ENCODE peak calls at places on chromosomes 11 and 22, in ten cellular contexts. One of them, this sample, is unnamed.

GRCh38 chr22:33640900-33641299 is 279.4 kb downstream of the LARGE1 start:
- DNase-seq in dorsolateral prefrontal cortex: no peak
- DNase-seq in CD8-positive, alpha-beta T cell: no peak
- DNase-seq in pancreas: no peak
- DNase-seq in CD8-positive, alpha-beta memory T cell: no peak
- DNase-seq in AG04449: no peak
- DNase-seq in AG04450: no peak
- DNase-seq in Karpas-422: no peak
- DNase-seq in tibial artery: no peak
- DNase-seq in fibroblast of lung: no peak
- DNase-seq in this sample: no peak

GRCh38 chr22:17741866-17742527 is 32.3 kb downstream of the BID start:
- DNase-seq in dorsolateral prefrontal cortex: peak
- DNase-seq in CD8-positive, alpha-beta T cell: no peak
- DNase-seq in pancreas: no peak
- DNase-seq in CD8-positive, alpha-beta memory T cell: no peak
- DNase-seq in AG04449: no peak
- DNase-seq in AG04450: no peak
- DNase-seq in Karpas-422: no peak
- DNase-seq in tibial artery: no peak
- DNase-seq in fibroblast of lung: no peak
- DNase-seq in this sample: no peak

GRCh38 chr11:36156486-36157150 is 132.6 kb downstream of the COMMD9 start:
- DNase-seq in dorsolateral prefrontal cortex: no peak
- DNase-seq in CD8-positive, alpha-beta T cell: no peak
- DNase-seq in pancreas: no peak
- DNase-seq in CD8-positive, alpha-beta memory T cell: no peak
- DNase-seq in AG04449: no peak
- DNase-seq in AG04450: no peak
- DNase-seq in Karpas-422: no peak
- DNase-seq in tibial artery: no peak
- DNase-seq in fibroblast of lung: no peak
- DNase-seq in this sample: no peak

GRCh38 chr11:17722000-17722643 is 2.8 kb downstream of the MYOD1 start:
- DNase-seq in dorsolateral prefrontal cortex: no peak
- DNase-seq in CD8-positive, alpha-beta T cell: no peak
- DNase-seq in pancreas: no peak
- DNase-seq in CD8-positive, alpha-beta memory T cell: no peak
- DNase-seq in AG04449: no peak
- DNase-seq in AG04450: no peak
- DNase-seq in Karpas-422: no peak
- DNase-seq in tibial artery: no peak
- DNase-seq in fibroblast of lung: peak
- DNase-seq in this sample: no peak

GRCh38 chr11:14902650-14903350 is 10.8 kb upstream of the CYP2R1 start:
- DNase-seq in dorsolateral prefrontal cortex: no peak
- DNase-seq in CD8-positive, alpha-beta T cell: no peak
- DNase-seq in pancreas: no peak
- DNase-seq in CD8-positive, alpha-beta memory T cell: no peak
- DNase-seq in AG04449: no peak
- DNase-seq in AG04450: no peak
- DNase-seq in Karpas-422: no peak
- DNase-seq in tibial artery: no peak
- DNase-seq in fibroblast of lung: peak
- DNase-seq in this sample: peak

GRCh38 chr22:39938509-39938908 is 21.7 kb upstream of the TMA7B start:
- DNase-seq in dorsolateral prefrontal cortex: no peak
- DNase-seq in CD8-positive, alpha-beta T cell: no peak
- DNase-seq in pancreas: no peak
- DNase-seq in CD8-positive, alpha-beta memory T cell: no peak
- DNase-seq in AG04449: no peak
- DNase-seq in AG04450: no peak
- DNase-seq in Karpas-422: no peak
- DNase-seq in tibial artery: no peak
- DNase-seq in fibroblast of lung: no peak
- DNase-seq in this sample: no peak

GRCh38 chr11:19595840-19596751 is 116.5 kb upstream of the NAV2 start:
- DNase-seq in dorsolateral prefrontal cortex: no peak
- DNase-seq in CD8-positive, alpha-beta T cell: no peak
- DNase-seq in pancreas: no peak
- DNase-seq in CD8-positive, alpha-beta memory T cell: no peak
- DNase-seq in AG04449: peak
- DNase-seq in AG04450: peak
- DNase-seq in Karpas-422: no peak
- DNase-seq in tibial artery: peak
- DNase-seq in fibroblast of lung: peak
- DNase-seq in this sample: peak

GRCh38 chr11:88377661-88378060 is 40.1 kb upstream of the CTSC start:
- DNase-seq in dorsolateral prefrontal cortex: no peak
- DNase-seq in CD8-positive, alpha-beta T cell: no peak
- DNase-seq in pancreas: no peak
- DNase-seq in CD8-positive, alpha-beta memory T cell: no peak
- DNase-seq in AG04449: no peak
- DNase-seq in AG04450: no peak
- DNase-seq in Karpas-422: no peak
- DNase-seq in tibial artery: no peak
- DNase-seq in fibroblast of lung: no peak
- DNase-seq in this sample: no peak

GRCh38 chr11:8368194-8368593 is 104.5 kb upstream of the LMO1 start:
- DNase-seq in dorsolateral prefrontal cortex: no peak
- DNase-seq in CD8-positive, alpha-beta T cell: no peak
- DNase-seq in pancreas: no peak
- DNase-seq in CD8-positive, alpha-beta memory T cell: no peak
- DNase-seq in AG04449: no peak
- DNase-seq in AG04450: no peak
- DNase-seq in Karpas-422: no peak
- DNase-seq in tibial artery: no peak
- DNase-seq in fibroblast of lung: no peak
- DNase-seq in this sample: no peak

GRCh38 chr22:37153901-37154300 is 4.2 kb upstream of the IL2RB start:
- DNase-seq in dorsolateral prefrontal cortex: no peak
- DNase-seq in CD8-positive, alpha-beta T cell: no peak
- DNase-seq in pancreas: peak
- DNase-seq in CD8-positive, alpha-beta memory T cell: no peak
- DNase-seq in AG04449: no peak
- DNase-seq in AG04450: no peak
- DNase-seq in Karpas-422: no peak
- DNase-seq in tibial artery: no peak
- DNase-seq in fibroblast of lung: no peak
- DNase-seq in this sample: no peak

GRCh38 chr11:926341-926916 is 759 bp downstream of the AP2A2 start:
- DNase-seq in dorsolateral prefrontal cortex: peak
- DNase-seq in CD8-positive, alpha-beta T cell: no peak
- DNase-seq in pancreas: peak
- DNase-seq in CD8-positive, alpha-beta memory T cell: no peak
- DNase-seq in AG04449: peak
- DNase-seq in AG04450: no peak
- DNase-seq in Karpas-422: no peak
- DNase-seq in tibial artery: peak
- DNase-seq in fibroblast of lung: peak
- DNase-seq in this sample: peak

GRCh38 chr11:110715541-110715940 is 3.3 kb upstream of the ARHGAP20 start:
- DNase-seq in dorsolateral prefrontal cortex: no peak
- DNase-seq in CD8-positive, alpha-beta T cell: no peak
- DNase-seq in pancreas: no peak
- DNase-seq in CD8-positive, alpha-beta memory T cell: no peak
- DNase-seq in AG04449: no peak
- DNase-seq in AG04450: peak
- DNase-seq in Karpas-422: no peak
- DNase-seq in tibial artery: no peak
- DNase-seq in fibroblast of lung: peak
- DNase-seq in this sample: peak

GRCh38 chr22:23828800-23829680 is 9.8 kb downstream of the DERL3 start:
- DNase-seq in dorsolateral prefrontal cortex: peak
- DNase-seq in CD8-positive, alpha-beta T cell: no peak
- DNase-seq in pancreas: no peak
- DNase-seq in CD8-positive, alpha-beta memory T cell: no peak
- DNase-seq in AG04449: no peak
- DNase-seq in AG04450: no peak
- DNase-seq in Karpas-422: no peak
- DNase-seq in tibial artery: no peak
- DNase-seq in fibroblast of lung: no peak
- DNase-seq in this sample: no peak

DNA sequence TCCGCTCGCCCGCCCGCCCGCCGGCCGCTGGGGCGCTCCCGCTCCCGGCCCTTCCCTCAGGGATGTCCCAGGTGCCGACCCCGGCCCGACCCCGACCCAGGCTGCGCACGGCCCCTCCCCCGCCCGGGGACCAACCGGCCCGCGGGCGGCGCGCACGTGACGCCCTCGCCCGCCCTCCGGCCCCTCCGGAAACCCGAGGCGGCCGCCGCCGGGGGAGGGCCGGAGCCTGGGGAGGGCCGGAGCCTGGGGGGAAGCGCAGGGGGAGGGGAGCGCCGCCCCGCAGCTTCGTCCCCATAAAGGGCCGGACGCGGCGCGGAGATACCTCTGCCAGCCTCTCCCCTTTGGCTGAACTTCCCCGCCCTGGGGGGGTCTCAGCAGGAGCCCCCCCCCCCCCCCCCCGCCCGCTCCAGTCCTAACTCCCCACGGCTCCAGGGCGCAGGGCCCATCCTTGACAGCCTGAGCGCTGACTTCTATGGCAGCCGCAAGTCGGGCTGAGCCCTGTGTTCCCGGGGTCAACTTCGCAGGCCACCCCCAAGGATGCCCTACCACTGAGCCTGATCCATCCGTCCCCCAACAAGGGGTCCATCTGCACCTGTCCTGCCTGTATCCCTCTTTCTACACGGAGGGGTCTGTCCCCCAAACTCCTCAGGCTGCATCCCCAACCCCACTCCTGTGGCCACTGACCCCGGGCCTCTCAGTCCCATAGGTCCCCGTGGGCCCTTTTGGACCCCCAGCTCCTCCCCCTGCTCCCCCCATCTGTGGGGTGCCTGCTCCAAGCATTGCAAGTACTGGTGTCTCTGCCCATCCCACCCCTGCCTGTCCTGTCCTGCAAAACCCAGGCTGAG is at the start of gene MAPK12:
- DNase-seq in dorsolateral prefrontal cortex: no peak
- DNase-seq in CD8-positive, alpha-beta T cell: no peak
- DNase-seq in pancreas: no peak
- DNase-seq in CD8-positive, alpha-beta memory T cell: no peak
- DNase-seq in AG04449: no peak
- DNase-seq in AG04450: no peak
- DNase-seq in Karpas-422: peak
- DNase-seq in tibial artery: no peak
- DNase-seq in fibroblast of lung: no peak
- DNase-seq in this sample: no peak
- H3K4me3 ChIP-seq in dorsolateral prefrontal cortex: peak
- H3K4me3 ChIP-seq in CD8-positive, alpha-beta T cell: no peak
- H3K4me3 ChIP-seq in pancreas: peak
- H3K4me3 ChIP-seq in CD8-positive, alpha-beta memory T cell: no peak
- H3K4me3 ChIP-seq in AG04449: peak
- H3K4me3 ChIP-seq in AG04450: peak
- H3K4me3 ChIP-seq in Karpas-422: peak
- H3K4me3 ChIP-seq in tibial artery: peak
- H3K4me3 ChIP-seq in fibroblast of lung: peak
- H3K4me3 ChIP-seq in this sample: peak

GRCh38 chr11:26992031-26992541 is 1.8 kb upstream of the FIBIN start:
- DNase-seq in dorsolateral prefrontal cortex: no peak
- DNase-seq in CD8-positive, alpha-beta T cell: no peak
- DNase-seq in pancreas: no peak
- DNase-seq in CD8-positive, alpha-beta memory T cell: no peak
- DNase-seq in AG04449: peak
- DNase-seq in AG04450: peak
- DNase-seq in Karpas-422: no peak
- DNase-seq in tibial artery: no peak
- DNase-seq in fibroblast of lung: peak
- DNase-seq in this sample: peak

GRCh38 chr11:26994579-26995210 is 783 bp downstream of the FIBIN start:
- DNase-seq in dorsolateral prefrontal cortex: peak
- DNase-seq in CD8-positive, alpha-beta T cell: no peak
- DNase-seq in pancreas: peak
- DNase-seq in CD8-positive, alpha-beta memory T cell: no peak
- DNase-seq in AG04449: no peak
- DNase-seq in AG04450: no peak
- DNase-seq in Karpas-422: no peak
- DNase-seq in tibial artery: peak
- DNase-seq in fibroblast of lung: no peak
- DNase-seq in this sample: peak

GRCh38 chr11:26993965-26994446 is at the start of gene FIBIN:
- DNase-seq in dorsolateral prefrontal cortex: peak
- DNase-seq in CD8-positive, alpha-beta T cell: no peak
- DNase-seq in pancreas: peak
- DNase-seq in CD8-positive, alpha-beta memory T cell: no peak
- DNase-seq in AG04449: no peak
- DNase-seq in AG04450: no peak
- DNase-seq in Karpas-422: no peak
- DNase-seq in tibial artery: peak
- DNase-seq in fibroblast of lung: peak
- DNase-seq in this sample: peak

GRCh38 chr11:26996056-26996455 is 2.1 kb downstream of the FIBIN start:
- DNase-seq in dorsolateral prefrontal cortex: no peak
- DNase-seq in CD8-positive, alpha-beta T cell: no peak
- DNase-seq in pancreas: no peak
- DNase-seq in CD8-positive, alpha-beta memory T cell: no peak
- DNase-seq in AG04449: no peak
- DNase-seq in AG04450: no peak
- DNase-seq in Karpas-422: no peak
- DNase-seq in tibial artery: no peak
- DNase-seq in fibroblast of lung: peak
- DNase-seq in this sample: no peak
- H3K4me3 ChIP-seq in dorsolateral prefrontal cortex: peak
- H3K4me3 ChIP-seq in CD8-positive, alpha-beta T cell: no peak
- H3K4me3 ChIP-seq in pancreas: no peak
- H3K4me3 ChIP-seq in CD8-positive, alpha-beta memory T cell: no peak
- H3K4me3 ChIP-seq in AG04449: peak
- H3K4me3 ChIP-seq in AG04450: peak
- H3K4me3 ChIP-seq in Karpas-422: no peak
- H3K4me3 ChIP-seq in tibial artery: peak
- H3K4me3 ChIP-seq in fibroblast of lung: no peak
- H3K4me3 ChIP-seq in this sample: peak

GRCh38 chr11:13010737-13011342 is 1.7 kb downstream of the RASSF10 start:
- DNase-seq in dorsolateral prefrontal cortex: no peak
- DNase-seq in CD8-positive, alpha-beta T cell: no peak
- DNase-seq in pancreas: peak
- DNase-seq in CD8-positive, alpha-beta memory T cell: no peak
- DNase-seq in AG04449: no peak
- DNase-seq in AG04450: no peak
- DNase-seq in Karpas-422: no peak
- DNase-seq in tibial artery: no peak
- DNase-seq in fibroblast of lung: no peak
- DNase-seq in this sample: no peak
- H3K4me3 ChIP-seq in dorsolateral prefrontal cortex: peak
- H3K4me3 ChIP-seq in CD8-positive, alpha-beta T cell: no peak
- H3K4me3 ChIP-seq in pancreas: no peak
- H3K4me3 ChIP-seq in CD8-positive, alpha-beta memory T cell: no peak
- H3K4me3 ChIP-seq in AG04449: no peak
- H3K4me3 ChIP-seq in AG04450: no peak
- H3K4me3 ChIP-seq in Karpas-422: no peak
- H3K4me3 ChIP-seq in tibial artery: no peak
- H3K4me3 ChIP-seq in fibroblast of lung: no peak
- H3K4me3 ChIP-seq in this sample: no peak

DNA sequence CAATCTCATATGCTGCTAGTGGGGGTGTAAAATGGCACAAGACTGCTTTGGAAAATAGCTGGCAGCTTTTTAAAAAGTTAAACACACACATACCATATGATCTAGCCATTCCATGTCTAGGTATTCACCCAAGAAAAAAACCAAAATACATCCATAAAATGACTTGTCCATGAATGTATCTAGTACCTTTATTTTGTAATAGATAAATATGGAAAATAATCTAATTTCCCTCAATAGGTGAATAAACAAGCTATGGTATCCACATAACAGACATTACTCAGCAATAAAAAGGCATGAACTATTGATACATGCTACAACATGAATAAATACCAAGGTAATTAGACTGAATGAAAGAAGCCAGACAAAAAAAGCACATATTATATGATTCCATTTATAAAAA is 22.9 kb downstream of the RNF141 start:
- DNase-seq in dorsolateral prefrontal cortex: no peak
- DNase-seq in CD8-positive, alpha-beta T cell: no peak
- DNase-seq in pancreas: no peak
- DNase-seq in CD8-positive, alpha-beta memory T cell: no peak
- DNase-seq in AG04449: no peak
- DNase-seq in AG04450: no peak
- DNase-seq in Karpas-422: no peak
- DNase-seq in tibial artery: no peak
- DNase-seq in fibroblast of lung: no peak
- DNase-seq in this sample: no peak
- H3K4me3 ChIP-seq in dorsolateral prefrontal cortex: no peak
- H3K4me3 ChIP-seq in CD8-positive, alpha-beta T cell: no peak
- H3K4me3 ChIP-seq in pancreas: no peak
- H3K4me3 ChIP-seq in CD8-positive, alpha-beta memory T cell: no peak
- H3K4me3 ChIP-seq in AG04449: no peak
- H3K4me3 ChIP-seq in AG04450: no peak
- H3K4me3 ChIP-seq in Karpas-422: no peak
- H3K4me3 ChIP-seq in tibial artery: no peak
- H3K4me3 ChIP-seq in fibroblast of lung: no peak
- H3K4me3 ChIP-seq in this sample: no peak